ENCODE peak calls at places on chromosomes 7 and 10, in seven cellular contexts. U is adipocyte, O is fibroblast of pulmonary artery, V is foreskin fibroblast, F is transverse colon, A is kidney, J is prostate gland. W is an unnamed sample.
A peak's percentile ranks its signal among the peaks of the same experiment; 100 is the strongest.

GRCh38 chr7:51428226-51428887 is 111.7 kb upstream of the COBL start:
- DNase-seq in U (no peak), O (no peak), V (no peak), F (peak; percentile 13), A (no peak), J (no peak), W (no peak)

GRCh38 chr10:69217119-69217754 is 2.9 kb upstream of the HKDC1 start:
- DNase-seq in U (peak; percentile 43), O (peak; percentile 76), V (peak; percentile 76), F (no peak), A (no peak), J (no peak), W (peak; percentile 93)

GRCh38 chr7:151863386-151864079 is 13.4 kb downstream of the PRKAG2 start:
- DNase-seq in U (no peak), O (no peak), V (no peak), F (no peak), A (peak; percentile 8), J (no peak), W (no peak)

GRCh38 chr7:48246073-48246472 is 74.8 kb downstream of the ABCA13 start:
- DNase-seq in U (peak; percentile 2), O (peak; percentile 10), V (no peak), F (no peak), A (no peak), J (no peak), W (no peak)

GRCh38 chr7:43764039-43764789 is 5.7 kb downstream of the BLVRA start:
- DNase-seq in U (no peak), O (peak; percentile 53), V (no peak), F (peak; percentile 52), A (no peak), J (peak; percentile 46), W (peak; percentile 50)

GRCh38 chr7:50953820-50954219 is 171.1 kb upstream of the GRB10 start:
- DNase-seq in U (peak; percentile 24), O (peak; percentile 68), V (peak; percentile 30), F (no peak), A (no peak), J (no peak), W (peak; percentile 10)

GRCh38 chr7:100371561-100372171 is 1.6 kb upstream of the PILRA start:
- DNase-seq in U (no peak), O (no peak), V (no peak), F (no peak), A (peak; percentile 53), J (no peak), W (no peak)

GRCh38 chr10:96306516-96306915 is 2.3 kb downstream of the DNTT start:
- DNase-seq in U (no peak), O (no peak), V (no peak), F (peak; percentile 41), A (peak; percentile 85), J (peak; percentile 52), W (no peak)

GRCh38 chr7:134605978-134606923 is 40.4 kb upstream of the BPGM start:
- DNase-seq in U (peak; percentile 91), O (peak; percentile 83), V (peak; percentile 45), F (peak; percentile 61), A (no peak), J (peak; percentile 64), W (peak; percentile 72)

GRCh38 chr7:108097703-108098102 is 32.5 kb downstream of the LAMB4 start:
- DNase-seq in U (no peak), O (peak; percentile 41), V (no peak), F (no peak), A (no peak), J (no peak), W (no peak)

GRCh38 chr7:55065079-55065478 is 46.3 kb downstream of the EGFR start:
- DNase-seq in U (peak; percentile 95), O (peak; percentile 98), V (peak; percentile 98), F (peak; percentile 37), A (peak; percentile 74), J (no peak), W (peak; percentile 97)

GRCh38 chr7:49400891-49401550 is 372.4 kb upstream of the VWC2 start:
- DNase-seq in U (no peak), O (no peak), V (no peak), F (no peak), A (no peak), J (no peak), W (no peak)

GRCh38 chr7:49398730-49399129 is 374.7 kb upstream of the VWC2 start:
- DNase-seq in U (no peak), O (peak; percentile 0), V (no peak), F (no peak), A (no peak), J (no peak), W (no peak)

GRCh38 chr7:49398236-49398635 is 375.2 kb upstream of the VWC2 start:
- DNase-seq in U (no peak), O (no peak), V (no peak), F (no peak), A (no peak), J (no peak), W (no peak)

GRCh38 chr7:49403844-49404243 is 369.6 kb upstream of the VWC2 start:
- DNase-seq in U (no peak), O (no peak), V (no peak), F (no peak), A (no peak), J (no peak), W (no peak)
- H3K4me3 ChIP-seq in U (no peak overlapping the region), O (no peak overlapping the region), V (no peak overlapping the region), F (no peak overlapping the region), A (no peak overlapping the region), J (no peak overlapping the region), W (no peak overlapping the region)

GRCh38 chr10:132163278-132163765 is 23.4 kb upstream of the DPYSL4 start:
- DNase-seq in U (no peak), O (no peak), V (no peak), F (peak; percentile 51), A (no peak), J (peak; percentile 48), W (no peak)

GRCh38 chr10:132163826-132164515 is 22.8 kb upstream of the DPYSL4 start:
- DNase-seq in U (no peak), O (no peak), V (no peak), F (no peak), A (no peak), J (no peak), W (no peak)

GRCh38 chr10:132162590-132163277 is 24.0 kb upstream of the DPYSL4 start:
- DNase-seq in U (no peak), O (no peak), V (no peak), F (peak; percentile 35), A (no peak), J (peak; percentile 22), W (no peak)

GRCh38 chr10:132164801-132165278 is 21.9 kb upstream of the DPYSL4 start:
- DNase-seq in U (no peak), O (no peak), V (no peak), F (peak; percentile 44), A (no peak), J (no peak), W (no peak)

GRCh38 chr10:132162021-132162531 is 24.7 kb upstream of the DPYSL4 start:
- DNase-seq in U (no peak), O (no peak), V (no peak), F (no peak), A (no peak), J (no peak), W (no peak)
- H3K4me3 ChIP-seq in U (no peak overlapping the region), O (no peak overlapping the region), V (no peak overlapping the region), F (no peak overlapping the region), A (no peak overlapping the region), J (no peak overlapping the region), W (no peak overlapping the region)

GRCh38 chr7:120274482-120274881 is 1.5 kb downstream of the KCND2 start:
- DNase-seq in U (no peak), O (no peak), V (no peak), F (no peak), A (peak; percentile 29), J (no peak), W (no peak)
- H3K4me3 ChIP-seq in U (peak overlapping the region; percentile 93), O (no peak overlapping the region), V (no peak overlapping the region), F (no peak overlapping the region), A (no peak overlapping the region), J (no peak overlapping the region), W (no peak overlapping the region)

GRCh38 chr10:132229834-132230556 is 43.2 kb downstream of the DPYSL4 start:
- DNase-seq in U (no peak), O (no peak), V (no peak), F (peak; percentile 22), A (peak; percentile 79), J (no peak), W (peak; percentile 32)

GRCh38 chr10:132229096-132229495 is 42.3 kb downstream of the DPYSL4 start:
- DNase-seq in U (no peak), O (no peak), V (no peak), F (no peak), A (peak; percentile 37), J (no peak), W (no peak)

GRCh38 chr10:132231656-132232552 is 45.2 kb downstream of the DPYSL4 start:
- DNase-seq in U (no peak), O (no peak), V (no peak), F (no peak), A (peak; percentile 64), J (no peak), W (no peak)

GRCh38 chr10:132232553-132232949 is 45.8 kb downstream of the DPYSL4 start:
- DNase-seq in U (no peak), O (no peak), V (no peak), F (no peak), A (no peak), J (no peak), W (no peak)

DNA sequence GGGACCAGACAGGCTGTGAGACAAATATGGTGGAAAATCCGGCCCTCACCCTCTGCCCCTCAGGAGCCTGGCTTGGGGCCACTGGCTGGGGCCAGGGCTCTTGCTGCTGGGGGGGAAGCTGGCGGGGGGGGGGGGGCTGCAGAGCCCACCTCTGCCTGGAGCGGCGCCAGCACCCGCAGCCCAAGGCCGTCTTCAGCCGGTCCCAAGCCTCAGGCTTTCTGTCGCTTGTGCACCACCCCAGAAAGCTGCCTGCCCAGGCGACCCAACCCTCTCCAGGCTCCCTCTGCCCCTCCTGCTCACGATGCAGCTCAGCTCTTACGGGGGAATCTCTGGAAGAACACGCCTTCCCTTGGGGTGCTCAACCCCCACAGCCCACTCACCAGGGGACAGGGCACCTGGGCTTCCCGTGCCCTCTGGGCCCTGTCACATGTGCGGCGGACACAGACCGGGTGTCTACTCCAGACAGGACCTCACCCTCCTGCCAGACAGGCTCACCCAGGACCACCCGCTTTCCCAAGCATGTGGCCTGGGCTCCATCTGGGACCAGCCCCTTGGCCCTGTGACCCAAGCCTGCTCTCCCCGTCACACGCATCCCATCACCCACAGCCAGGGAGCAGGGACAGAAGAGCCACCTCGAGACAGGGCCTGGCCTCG is 43.9 kb downstream of the DPYSL4 start:
- DNase-seq in U (no peak), O (no peak), V (no peak), F (no peak), A (peak; percentile 77), J (no peak), W (no peak)
- H3K4me3 ChIP-seq in U (no peak overlapping the region), O (no peak overlapping the region), V (no peak overlapping the region), F (no peak overlapping the region), A (no peak overlapping the region), J (no peak overlapping the region), W (no peak overlapping the region)

GRCh38 chr7:7869036-7869435 is 99.6 kb upstream of the GLCCI1 start:
- DNase-seq in U (no peak), O (no peak), V (no peak), F (no peak), A (no peak), J (no peak), W (no peak)
- H3K4me3 ChIP-seq in U (no peak overlapping the region), O (no peak overlapping the region), V (no peak overlapping the region), F (no peak overlapping the region), A (no peak overlapping the region), J (no peak overlapping the region), W (no peak overlapping the region)